ENCODE peak calls at places on chromosomes 1 and 21, in five cellular contexts. One of them, this sample, is unnamed.

GRCh38 chr21:39888848-39889247 is 21.6 kb downstream of the PCP4 start:
- DNase-seq in WTC11: no peak
- DNase-seq in SK-N-SH: no peak
- DNase-seq in A549: no peak
- DNase-seq in IMR-90: no peak
- DNase-seq in this sample: no peak

GRCh38 chr1:42165511-42166210 is 1.1 kb upstream of the GUCA2A start:
- DNase-seq in WTC11: no peak
- DNase-seq in SK-N-SH: peak
- DNase-seq in A549: peak
- DNase-seq in IMR-90: peak
- DNase-seq in this sample: no peak

GRCh38 chr1:202700061-202700460 is 10.2 kb downstream of the SYT2 start:
- DNase-seq in WTC11: no peak
- DNase-seq in SK-N-SH: no peak
- DNase-seq in A549: no peak
- DNase-seq in IMR-90: no peak
- DNase-seq in this sample: no peak

GRCh38 chr1:206723500-206724472 is 39.1 kb downstream of the MAPKAPK2 start:
- DNase-seq in WTC11: no peak
- DNase-seq in SK-N-SH: no peak
- DNase-seq in A549: peak
- DNase-seq in IMR-90: peak
- DNase-seq in this sample: no peak

GRCh38 chr1:38609166-38609880 is 250.2 kb downstream of the RRAGC start:
- DNase-seq in WTC11: no peak
- DNase-seq in SK-N-SH: no peak
- DNase-seq in A549: no peak
- DNase-seq in IMR-90: no peak
- DNase-seq in this sample: no peak

GRCh38 chr1:31798433-31799195 is 17.2 kb downstream of the SPOCD1 start:
- DNase-seq in WTC11: no peak
- DNase-seq in SK-N-SH: no peak
- DNase-seq in A549: peak
- DNase-seq in IMR-90: peak
- DNase-seq in this sample: no peak

GRCh38 chr1:48114596-48115384 is 107.7 kb upstream of the SLC5A9 start:
- DNase-seq in WTC11: no peak
- DNase-seq in SK-N-SH: no peak
- DNase-seq in A549: no peak
- DNase-seq in IMR-90: no peak
- DNase-seq in this sample: no peak

GRCh38 chr1:186212574-186213224 is 162.4 kb downstream of the TPR start:
- DNase-seq in WTC11: peak
- DNase-seq in SK-N-SH: peak
- DNase-seq in A549: peak
- DNase-seq in IMR-90: peak
- DNase-seq in this sample: no peak

GRCh38 chr1:66767590-66767989 is 15.3 kb downstream of the DYNLT5 start:
- DNase-seq in WTC11: no peak
- DNase-seq in SK-N-SH: no peak
- DNase-seq in A549: no peak
- DNase-seq in IMR-90: no peak
- DNase-seq in this sample: no peak

GRCh38 chr1:235502601-235503332 is 1.5 kb downstream of the B3GALNT2 start:
- DNase-seq in WTC11: no peak
- DNase-seq in SK-N-SH: no peak
- DNase-seq in A549: no peak
- DNase-seq in IMR-90: peak
- DNase-seq in this sample: no peak

GRCh38 chr1:218341325-218341724 is 3.8 kb upstream of the TGFB2 start:
- DNase-seq in WTC11: no peak
- DNase-seq in SK-N-SH: peak
- DNase-seq in A549: no peak
- DNase-seq in IMR-90: no peak
- DNase-seq in this sample: no peak

GRCh38 chr1:10720635-10721034 is 75.8 kb downstream of the CASZ1 start:
- DNase-seq in WTC11: no peak
- DNase-seq in SK-N-SH: no peak
- DNase-seq in A549: no peak
- DNase-seq in IMR-90: no peak
- DNase-seq in this sample: no peak

GRCh38 chr1:111656093-111657017 is 36.8 kb downstream of the RAP1A start:
- DNase-seq in WTC11: no peak
- DNase-seq in SK-N-SH: peak
- DNase-seq in A549: peak
- DNase-seq in IMR-90: peak
- DNase-seq in this sample: no peak

GRCh38 chr1:9801909-9802308 is 21.9 kb downstream of the CLSTN1 start:
- DNase-seq in WTC11: no peak
- DNase-seq in SK-N-SH: no peak
- DNase-seq in A549: no peak
- DNase-seq in IMR-90: no peak
- DNase-seq in this sample: no peak

GRCh38 chr1:225735252-225736149 is 42.1 kb upstream of the SRP9 start:
- DNase-seq in WTC11: no peak
- DNase-seq in SK-N-SH: peak
- DNase-seq in A549: peak
- DNase-seq in IMR-90: peak
- DNase-seq in this sample: no peak

GRCh38 chr1:35851175-35851869 is 31.7 kb upstream of the AGO1 start:
- DNase-seq in WTC11: no peak
- DNase-seq in SK-N-SH: no peak
- DNase-seq in A549: no peak
- DNase-seq in IMR-90: peak
- DNase-seq in this sample: no peak

GRCh38 chr1:52367272-52367671 is 1.3 kb upstream of the CC2D1B start:
- DNase-seq in WTC11: no peak
- DNase-seq in SK-N-SH: no peak
- DNase-seq in A549: no peak
- DNase-seq in IMR-90: no peak
- DNase-seq in this sample: no peak

GRCh38 chr1:77762072-77762476 is 2.4 kb upstream of the USP33 start:
- DNase-seq in WTC11: no peak
- DNase-seq in SK-N-SH: no peak
- DNase-seq in A549: peak
- DNase-seq in IMR-90: peak
- DNase-seq in this sample: no peak

GRCh38 chr1:11286735-11287410 is 13.9 kb downstream of the UBIAD1 start:
- DNase-seq in WTC11: no peak
- DNase-seq in SK-N-SH: no peak
- DNase-seq in A549: no peak
- DNase-seq in IMR-90: peak
- DNase-seq in this sample: peak

GRCh38 chr1:8152731-8153702 is 126.9 kb upstream of the ERRFI1 start:
- DNase-seq in WTC11: no peak
- DNase-seq in SK-N-SH: no peak
- DNase-seq in A549: peak
- DNase-seq in IMR-90: no peak
- DNase-seq in this sample: no peak

GRCh38 chr21:44891631-44892031 is 18.1 kb upstream of the PTTG1IP start:
- DNase-seq in WTC11: no peak
- DNase-seq in SK-N-SH: no peak
- DNase-seq in A549: no peak
- DNase-seq in IMR-90: no peak
- DNase-seq in this sample: no peak

GRCh38 chr1:61368876-61369275 is 286.5 kb downstream of the NFIA start:
- DNase-seq in WTC11: no peak
- DNase-seq in SK-N-SH: no peak
- DNase-seq in A549: no peak
- DNase-seq in IMR-90: no peak
- DNase-seq in this sample: no peak

GRCh38 chr1:94095112-94095637 is 25.8 kb downstream of the ABCA4 start:
- DNase-seq in WTC11: no peak
- DNase-seq in SK-N-SH: no peak
- DNase-seq in A549: no peak
- DNase-seq in IMR-90: peak
- DNase-seq in this sample: no peak

GRCh38 chr1:150149490-150150453 is at the start of gene PLEKHO1:
- DNase-seq in WTC11: peak
- DNase-seq in SK-N-SH: peak
- DNase-seq in A549: peak
- DNase-seq in IMR-90: peak
- DNase-seq in this sample: peak

GRCh38 chr1:12082988-12083387 is 19.9 kb downstream of the TNFRSF8 start:
- DNase-seq in WTC11: no peak
- DNase-seq in SK-N-SH: no peak
- DNase-seq in A549: no peak
- DNase-seq in IMR-90: no peak
- DNase-seq in this sample: no peak

GRCh38 chr1:109721046-109721445 is 9.0 kb downstream of the GSTM5 start:
- DNase-seq in WTC11: no peak
- DNase-seq in SK-N-SH: no peak
- DNase-seq in A549: no peak
- DNase-seq in IMR-90: peak
- DNase-seq in this sample: no peak

GRCh38 chr1:56710646-56711045 is 65.5 kb downstream of the PRKAA2 start:
- DNase-seq in WTC11: no peak
- DNase-seq in SK-N-SH: no peak
- DNase-seq in A549: peak
- DNase-seq in IMR-90: peak
- DNase-seq in this sample: no peak

GRCh38 chr1:91404151-91405012 is at the start of gene HFM1:
- DNase-seq in WTC11: peak
- DNase-seq in SK-N-SH: peak
- DNase-seq in A549: peak
- DNase-seq in IMR-90: peak
- DNase-seq in this sample: no peak

GRCh38 chr1:201141418-201141817 is 12.9 kb downstream of the TMEM9 start:
- DNase-seq in WTC11: no peak
- DNase-seq in SK-N-SH: no peak
- DNase-seq in A549: no peak
- DNase-seq in IMR-90: no peak
- DNase-seq in this sample: no peak

DNA sequence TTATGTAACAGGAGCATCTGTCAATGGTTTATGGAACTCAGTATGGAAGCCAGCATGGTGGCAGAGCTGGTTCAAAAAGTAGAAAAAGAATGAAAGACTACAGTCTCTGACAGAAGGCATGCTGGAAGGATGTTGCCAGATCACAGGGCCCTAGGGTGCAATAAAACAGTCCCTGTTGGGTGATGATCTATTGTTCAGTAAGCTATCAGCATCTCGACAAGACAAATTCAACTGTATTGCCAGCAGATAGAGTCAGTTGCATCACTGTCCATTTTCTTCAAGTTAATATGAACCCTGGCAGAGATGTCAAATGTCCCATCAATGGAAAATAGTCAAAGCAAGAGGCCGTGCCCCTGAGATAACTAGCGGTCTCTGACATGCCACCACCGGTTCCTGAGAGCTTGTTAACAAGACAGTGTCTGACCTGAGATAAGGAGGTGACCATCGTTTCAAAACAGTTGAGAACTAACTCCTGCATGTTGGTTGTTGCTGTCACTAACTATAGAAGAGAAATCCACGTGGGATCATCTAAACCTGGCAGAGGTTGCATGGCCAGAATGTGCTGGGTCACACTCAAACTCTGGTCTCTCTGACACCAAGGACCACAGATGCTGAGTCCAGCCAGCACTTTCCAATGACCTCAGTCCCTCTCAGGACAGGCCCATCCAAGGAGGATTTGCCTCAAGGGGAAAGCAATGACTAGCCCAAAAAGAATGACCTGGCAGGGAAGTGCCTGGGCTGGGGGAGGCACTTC is 125.9 kb downstream of the RIPK4 start:
- DNase-seq in WTC11: no peak
- DNase-seq in SK-N-SH: no peak
- DNase-seq in A549: no peak
- DNase-seq in IMR-90: peak
- DNase-seq in this sample: no peak
- TF ChIP-seq USF2 in WTC11: no peak
- TF ChIP-seq USF2 in SK-N-SH: no peak
- TF ChIP-seq USF2 in A549: no peak
- TF ChIP-seq USF2 in IMR-90: no peak
- TF ChIP-seq USF2 in this sample: no peak

GRCh38 chr1:228314658-228315483 is 91.8 kb downstream of the TRIM11 start:
- DNase-seq in WTC11: no peak
- DNase-seq in SK-N-SH: no peak
- DNase-seq in A549: no peak
- DNase-seq in IMR-90: no peak
- DNase-seq in this sample: no peak
- TF ChIP-seq USF2 in WTC11: no peak
- TF ChIP-seq USF2 in SK-N-SH: no peak
- TF ChIP-seq USF2 in A549: no peak
- TF ChIP-seq USF2 in IMR-90: no peak
- TF ChIP-seq USF2 in this sample: no peak

DNA sequence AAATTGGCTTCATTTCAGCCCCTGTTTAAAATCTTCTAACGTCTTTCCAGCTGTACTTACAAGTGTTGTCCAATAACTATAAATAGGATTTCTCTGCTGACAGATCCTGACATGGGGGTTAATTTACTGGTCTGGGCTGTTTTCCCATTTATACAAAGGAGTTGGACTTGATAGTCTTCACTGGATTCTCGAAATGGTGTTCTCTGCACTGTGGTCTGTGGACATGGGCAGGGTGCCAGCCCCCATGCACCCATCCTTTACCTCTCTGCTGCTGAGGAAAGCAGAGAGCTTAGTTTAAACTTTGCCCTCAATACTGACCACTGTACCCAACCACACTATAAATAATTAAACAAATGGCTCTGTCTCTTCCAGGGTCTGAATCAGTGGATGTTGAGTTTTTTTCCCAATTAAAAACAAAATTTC is 5.2 kb downstream of the DIO1 start:
- DNase-seq in WTC11: no peak
- DNase-seq in SK-N-SH: no peak
- DNase-seq in A549: no peak
- DNase-seq in IMR-90: peak
- DNase-seq in this sample: no peak
- TF ChIP-seq USF2 in WTC11: no peak
- TF ChIP-seq USF2 in SK-N-SH: no peak
- TF ChIP-seq USF2 in A549: no peak
- TF ChIP-seq USF2 in IMR-90: no peak
- TF ChIP-seq USF2 in this sample: no peak

DNA sequence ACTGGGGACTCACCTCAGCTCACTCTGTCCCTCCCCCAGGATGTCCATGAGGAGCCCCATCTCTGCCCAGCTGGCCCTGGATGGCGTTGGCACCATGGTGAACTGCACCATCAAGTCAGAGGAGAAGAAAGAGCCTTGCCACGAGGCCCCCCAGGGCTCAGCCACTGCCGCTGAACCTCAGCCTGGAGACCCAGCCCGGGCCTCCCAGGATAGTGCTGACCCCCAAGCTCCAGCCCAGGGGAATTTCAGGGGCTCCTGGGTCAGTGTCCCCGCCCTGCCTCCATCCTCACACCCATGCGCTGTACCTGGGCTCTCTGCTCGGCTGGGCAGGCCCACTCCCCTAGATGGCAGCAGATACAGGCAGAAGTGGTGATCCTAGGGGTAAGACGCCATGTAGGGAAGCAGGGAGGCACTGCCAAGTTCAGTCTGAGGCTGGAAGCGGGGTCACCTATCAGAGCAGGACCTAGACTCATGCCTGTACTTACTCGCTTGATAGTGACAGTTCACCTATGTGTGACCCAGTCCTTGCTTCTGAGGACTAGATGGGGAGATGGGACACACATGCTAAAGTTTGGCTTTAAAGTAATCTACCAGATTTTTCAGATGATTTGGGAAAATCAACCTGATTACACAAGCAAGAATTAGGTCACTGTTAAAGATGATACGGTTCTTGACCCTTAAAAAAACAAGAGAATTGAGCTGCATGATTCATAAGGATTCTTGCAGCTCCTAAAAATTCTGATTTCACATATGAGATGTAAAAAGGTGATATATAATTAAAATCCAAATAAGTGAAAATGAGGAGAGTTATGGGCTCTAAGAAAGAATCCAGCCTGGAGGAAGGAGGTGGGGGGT is 38.7 kb downstream of the ETNK2 start:
- DNase-seq in WTC11: no peak
- DNase-seq in SK-N-SH: no peak
- DNase-seq in A549: no peak
- DNase-seq in IMR-90: peak
- DNase-seq in this sample: no peak
- TF ChIP-seq USF2 in WTC11: no peak
- TF ChIP-seq USF2 in SK-N-SH: no peak
- TF ChIP-seq USF2 in A549: no peak
- TF ChIP-seq USF2 in IMR-90: no peak
- TF ChIP-seq USF2 in this sample: no peak

This sample was measured in H1.